ENCODE peak calls at places on chromosomes 6 and 20, in six cellular contexts. J is HCT116, N is tibial artery, C is foreskin fibroblast, W is body of pancreas, K is endodermal cell. E is an unnamed sample.

GRCh38 chr20:32537657-32538525 is 47.2 kb downstream of the NOL4L start:
- DNase-seq in J (no peak), N (no peak), C (no peak), W (no peak), K (peak; percentile 74), E (no peak)

GRCh38 chr6:21455071-21455470 is 138.5 kb upstream of the SOX4 start:
- DNase-seq in J (no peak), N (no peak), C (no peak), W (no peak), K (no peak), E (no peak)

GRCh38 chr6:83270971-83271714 is 78.0 kb downstream of the RWDD2A start:
- DNase-seq in J (peak; percentile 55), N (no peak), C (peak; percentile 79), W (no peak), K (no peak), E (no peak)

GRCh38 chr6:46893648-46894047 is 28.1 kb downstream of the ADGRF5 start:
- DNase-seq in J (no peak), N (no peak), C (no peak), W (peak; percentile 6), K (no peak), E (no peak)

GRCh38 chr20:46978871-46979536 is 84.4 kb downstream of the EYA2 start:
- DNase-seq in J (no peak), N (no peak), C (no peak), W (no peak), K (no peak), E (peak; percentile 14)

GRCh38 chr20:41059236-41059635 is 30.6 kb downstream of the TOP1 start:
- DNase-seq in J (no peak), N (no peak), C (no peak), W (no peak), K (no peak), E (no peak)

GRCh38 chr6:158536084-158536890 is 23.6 kb upstream of the TMEM181 start:
- DNase-seq in J (peak; percentile 37), N (peak; percentile 73), C (peak; percentile 94), W (peak; percentile 78), K (peak; percentile 95), E (peak; percentile 80)

GRCh38 chr6:106551155-106551554 is 78.1 kb downstream of the RTN4IP1 start:
- DNase-seq in J (no peak), N (no peak), C (no peak), W (no peak), K (no peak), E (no peak)

GRCh38 chr6:16697437-16698162 is 63.7 kb downstream of the ATXN1 start:
- DNase-seq in J (no peak), N (no peak), C (peak; percentile 52), W (no peak), K (no peak), E (no peak)

GRCh38 chr6:146381486-146381885 is 162.1 kb upstream of the RAB32 start:
- DNase-seq in J (no peak), N (no peak), C (peak; percentile 7), W (no peak), K (peak; percentile 44), E (no peak)
- TF ChIP-seq CTCF in J (peak; percentile 24), N (no peak), C (peak; percentile 11), W (no peak), K (peak; percentile 67), E (peak; percentile 19)

DNA sequence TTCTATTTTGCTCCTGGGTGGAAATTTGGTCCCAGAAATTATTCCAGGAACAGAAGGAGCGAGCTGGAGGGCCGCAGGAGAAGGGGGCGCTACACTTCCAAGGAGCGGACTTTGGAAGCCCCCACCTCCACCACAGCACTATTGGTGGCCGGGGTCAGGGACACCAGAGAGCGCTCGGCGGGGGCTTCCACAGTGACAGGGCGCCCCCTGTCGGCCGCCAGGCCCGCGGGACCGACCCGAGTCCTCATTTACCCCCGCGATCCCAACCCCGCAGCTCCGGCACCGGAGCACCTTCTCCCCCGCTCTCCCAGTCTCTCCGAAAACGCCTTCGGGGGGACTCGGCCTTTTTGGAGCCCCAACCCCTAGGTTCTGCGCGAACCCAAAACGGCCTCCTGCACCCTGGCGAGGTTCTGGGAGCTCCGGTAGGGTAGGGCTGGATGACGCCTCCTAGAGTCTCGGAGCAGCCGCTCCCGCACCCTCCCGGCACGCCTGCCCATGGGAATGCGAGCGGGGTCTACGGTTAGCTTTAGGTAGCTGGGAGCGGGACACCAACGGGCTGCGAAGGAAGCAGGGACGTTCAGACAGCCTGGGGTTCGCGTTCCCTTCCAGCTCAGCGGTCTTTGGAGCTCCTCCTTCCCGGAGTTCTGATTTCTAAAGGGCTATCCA is 2.4 kb upstream of the FOXA2 start:
- DNase-seq in J (no peak), N (no peak), C (no peak), W (peak; percentile 73), K (peak; percentile 92), E (no peak)
- TF ChIP-seq CTCF in J (peak; percentile 77), N (peak; percentile 46), C (no peak), W (peak; percentile 85), K (peak; percentile 99), E (peak; percentile 78)

GRCh38 chr6:44481056-44481455 is 93.5 kb downstream of the CDC5L start:
- DNase-seq in J (no peak), N (no peak), C (no peak), W (no peak), K (no peak), E (no peak)
- TF ChIP-seq CTCF in J (no peak), N (no peak), C (no peak), W (no peak), K (peak; percentile 25), E (no peak)

DNA sequence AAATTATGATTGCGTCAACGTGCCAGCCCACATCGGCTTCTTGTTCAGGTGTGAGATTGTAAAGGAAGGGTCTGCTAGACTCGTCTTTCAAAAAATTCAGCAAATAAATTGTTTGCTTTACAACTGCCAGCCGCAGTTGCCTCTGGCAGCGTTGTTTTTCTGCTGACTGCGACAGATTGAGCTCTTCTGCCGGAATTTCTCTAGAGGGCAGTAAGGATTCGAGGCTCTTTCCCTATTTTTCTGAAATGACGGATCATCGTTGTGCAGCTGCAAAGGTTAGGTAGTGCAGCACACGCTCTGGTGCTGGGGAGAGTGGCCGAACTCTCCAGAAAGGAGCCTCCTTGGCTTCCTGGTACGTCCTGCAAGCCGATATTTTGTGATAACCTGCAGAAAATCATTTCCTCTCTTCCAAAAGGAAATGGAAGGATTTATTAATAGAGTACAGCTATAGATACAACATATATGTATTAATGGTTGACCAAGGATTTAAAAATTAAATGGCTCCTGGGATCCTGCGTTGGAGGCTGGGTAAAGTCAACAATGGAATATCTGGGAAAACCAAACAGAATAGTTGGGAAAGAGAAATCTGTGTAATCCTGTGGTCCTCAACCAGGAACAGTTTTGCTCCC is 121.9 kb upstream of the ZFP64 start:
- DNase-seq in J (peak; percentile 7), N (no peak), C (peak; percentile 5), W (peak; percentile 21), K (peak; percentile 70), E (peak; percentile 13)
- TF ChIP-seq CTCF in J (peak; percentile 36), N (no peak), C (peak; percentile 55), W (peak; percentile 49), K (peak; percentile 65), E (peak; percentile 58)

GRCh38 chr20:33947709-33948295 is 45.9 kb upstream of the RALY start:
- DNase-seq in J (peak; percentile 89), N (no peak), C (peak; percentile 38), W (peak; percentile 12), K (peak; percentile 91), E (peak; percentile 62)
- TF ChIP-seq CTCF in J (peak; percentile 96), N (peak; percentile 21), C (peak; percentile 30), W (peak; percentile 24), K (peak; percentile 100), E (peak; percentile 76)

GRCh38 chr6:118284736-118285360 is 263.2 kb upstream of the PLN start:
- DNase-seq in J (no peak), N (no peak), C (peak; percentile 63), W (no peak), K (no peak), E (no peak)

GRCh38 chr6:118285791-118286190 is 262.3 kb upstream of the PLN start:
- DNase-seq in J (no peak), N (no peak), C (peak; percentile 33), W (no peak), K (no peak), E (no peak)

GRCh38 chr6:118283759-118284158 is 264.3 kb upstream of the PLN start:
- DNase-seq in J (peak; percentile 55), N (no peak), C (peak; percentile 80), W (peak; percentile 69), K (peak; percentile 55), E (peak; percentile 21)

DNA sequence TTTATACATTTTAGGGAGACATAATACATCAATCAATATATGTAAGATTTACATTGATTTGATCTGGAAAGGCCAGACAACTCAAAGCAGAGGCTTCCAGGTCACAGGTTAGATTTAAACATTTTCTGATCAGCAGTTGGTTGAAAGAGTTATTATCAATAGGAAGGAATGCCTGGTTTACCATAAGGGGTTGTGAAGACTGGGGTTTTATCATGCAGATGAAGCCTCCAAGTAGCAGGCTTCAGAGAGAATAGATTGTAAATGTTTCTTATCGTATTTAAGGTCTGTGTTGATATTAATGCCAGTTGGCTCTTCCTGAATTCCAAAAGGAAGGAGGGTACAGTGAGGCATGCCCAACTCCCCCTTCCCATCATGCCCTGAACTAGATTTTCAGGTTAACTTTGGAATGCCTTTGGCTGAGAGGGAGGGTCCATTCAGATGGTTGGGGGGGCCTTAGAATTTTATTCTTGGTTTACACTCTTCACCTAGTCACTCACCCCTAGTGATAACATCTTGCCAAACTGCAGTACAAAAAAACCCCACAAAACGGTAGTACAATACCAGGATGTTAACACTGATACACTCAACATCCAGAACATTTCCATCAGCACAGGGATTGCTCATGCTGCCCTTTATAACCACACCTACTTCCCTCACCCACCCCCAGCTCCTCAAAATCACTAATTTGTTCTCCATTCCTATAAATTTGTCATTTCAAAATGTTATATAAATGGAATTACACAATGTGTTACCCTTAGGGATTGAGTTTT is 259.6 kb upstream of the PLN start:
- DNase-seq in J (no peak), N (no peak), C (peak; percentile 30), W (no peak), K (no peak), E (no peak)
- TF ChIP-seq CTCF in J (no peak), N (peak; percentile 41), C (peak; percentile 39), W (no peak), K (no peak), E (no peak)

GRCh38 chr6:12198851-12199250 is 91.3 kb upstream of the EDN1 start:
- DNase-seq in J (no peak), N (no peak), C (no peak), W (no peak), K (no peak), E (no peak)
- TF ChIP-seq CTCF in J (no peak), N (no peak), C (no peak), W (no peak), K (no peak), E (no peak)

E was measured in neural crest cell.